ENCODE peak calls at places on chromosomes 6 and 20, in four cellular contexts. C is kidney, M is MM.1S, Q is left ventricle myocardium inferior. A is an unnamed sample.

GRCh38 chr20:59678286-59678685 is 73.9 kb downstream of the PHACTR3 start:
- DNase-seq in C (no peak), M (no peak), Q (no peak), A (no peak)

GRCh38 chr20:10002871-10003270 is 31.9 kb upstream of the ANKEF1 start:
- DNase-seq in C (no peak), M (no peak), Q (no peak), A (no peak)

GRCh38 chr6:15358579-15359327 is 112.9 kb downstream of the JARID2 start:
- DNase-seq in C (no peak), M (no peak), Q (no peak), A (no peak)

GRCh38 chr6:150243620-150244314 is 100.9 kb downstream of the PPP1R14C start:
- DNase-seq in C (no peak), M (no peak), Q (no peak), A (no peak)

GRCh38 chr6:57190140-57190539 is 18.0 kb downstream of the BAG2 start:
- DNase-seq in C (no peak), M (no peak), Q (no peak), A (no peak)

GRCh38 chr6:152380351-152380767 is 256.8 kb downstream of the SYNE1 start:
- DNase-seq in C (no peak), M (peak; percentile 35), Q (no peak), A (no peak)

GRCh38 chr20:23270427-23270911 is 80.1 kb upstream of the NXT1 start:
- DNase-seq in C (no peak), M (no peak), Q (no peak), A (no peak)

GRCh38 chr6:144528605-144529425 is 243.7 kb downstream of the UTRN start:
- DNase-seq in C (no peak), M (no peak), Q (no peak), A (no peak)

GRCh38 chr6:159595173-159595572 is 97.9 kb downstream of the SOD2 start:
- DNase-seq in C (no peak), M (no peak), Q (no peak), A (no peak)

GRCh38 chr6:834879-835278 is 141.9 kb upstream of the EXOC2 start:
- DNase-seq in C (no peak), M (no peak), Q (no peak), A (no peak)

GRCh38 chr6:162621246-162621645 is 106.3 kb downstream of the PRKN start:
- DNase-seq in C (no peak), M (no peak), Q (no peak), A (no peak)

GRCh38 chr6:14706378-14706929 is 539.4 kb upstream of the JARID2 start:
- DNase-seq in C (peak; percentile 71), M (no peak), Q (peak; percentile 64), A (peak; percentile 88)

GRCh38 chr6:111541720-111542065 is 58.7 kb upstream of the REV3L start:
- DNase-seq in C (no peak), M (no peak), Q (no peak), A (no peak)

GRCh38 chr6:150250826-150251225 is 108.0 kb downstream of the PPP1R14C start:
- DNase-seq in C (no peak), M (no peak), Q (no peak), A (no peak)

GRCh38 chr6:113067612-113068262 is 720.6 kb downstream of the RFPL4B start:
- DNase-seq in C (no peak), M (peak; percentile 14), Q (no peak), A (no peak)

GRCh38 chr6:151689499-151690201 is 117.8 kb upstream of the ESR1 start:
- DNase-seq in C (no peak), M (no peak), Q (no peak), A (no peak)

GRCh38 chr20:32365560-32365959 is 7.4 kb downstream of the ASXL1 start:
- DNase-seq in C (no peak), M (no peak), Q (no peak), A (no peak)

DNA sequence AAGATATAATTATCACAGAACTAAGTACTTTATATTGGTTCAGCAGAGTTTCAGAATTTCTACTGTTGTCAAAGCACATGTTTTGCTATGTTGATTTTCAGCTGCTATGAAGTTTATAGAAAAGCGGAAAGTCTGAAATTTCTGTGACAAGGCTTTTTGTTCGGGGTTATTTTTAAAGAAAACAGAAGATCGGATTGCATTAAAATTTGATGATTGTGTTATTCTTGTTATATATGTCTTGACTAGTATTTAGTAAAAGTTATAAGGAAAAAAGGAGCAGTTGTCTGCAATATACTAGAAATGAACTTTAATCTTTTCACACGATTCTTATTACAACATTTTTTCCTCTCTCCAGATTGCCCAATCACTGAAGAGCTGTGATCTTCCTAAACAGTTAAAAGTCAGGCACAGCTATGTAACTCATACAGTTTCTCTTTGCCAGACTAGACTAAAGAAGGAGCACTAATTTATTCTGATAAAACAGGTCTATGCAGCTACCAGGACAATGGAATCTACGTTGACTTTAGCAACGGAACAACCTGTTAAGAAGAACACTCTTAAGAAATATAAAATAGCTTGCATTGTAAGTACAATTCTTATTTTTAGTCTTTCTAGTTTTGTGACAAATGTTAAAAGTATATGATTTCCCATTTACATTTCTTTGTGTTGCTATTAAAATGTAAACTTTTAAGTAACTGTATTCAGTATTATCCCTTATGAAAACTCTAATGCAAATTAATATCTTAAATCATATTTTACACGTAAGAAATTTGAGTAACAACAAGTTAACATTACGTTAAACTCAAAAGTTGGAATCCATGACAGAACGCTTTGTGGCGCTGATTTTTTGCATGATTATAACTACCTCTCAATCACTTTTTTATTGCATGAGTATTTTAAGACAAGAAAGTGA is at the start of gene ENPP3:
- DNase-seq in C (no peak), M (no peak), Q (no peak), A (no peak)
- H3K4me3 ChIP-seq in C (peak within 1 kb of the TSS; percentile 48), M (no peak within 1 kb of the TSS), Q (no peak within 1 kb of the TSS), A (no peak within 1 kb of the TSS)

GRCh38 chr20:40690836-40691565 is 2.0 kb upstream of the MAFB start:
- DNase-seq in C (no peak), M (no peak), Q (no peak), A (no peak)

GRCh38 chr20:40689100-40689942 is at the start of gene MAFB:
- DNase-seq in C (peak; percentile 98), M (peak; percentile 90), Q (peak; percentile 95), A (peak; percentile 97)

GRCh38 chr20:40689943-40690835 is 1.2 kb upstream of the MAFB start:
- DNase-seq in C (peak; percentile 96), M (peak; percentile 90), Q (peak; percentile 93), A (peak; percentile 91)

GRCh38 chr20:40692240-40693011 is 3.4 kb upstream of the MAFB start:
- DNase-seq in C (no peak), M (no peak), Q (no peak), A (no peak)

DNA sequence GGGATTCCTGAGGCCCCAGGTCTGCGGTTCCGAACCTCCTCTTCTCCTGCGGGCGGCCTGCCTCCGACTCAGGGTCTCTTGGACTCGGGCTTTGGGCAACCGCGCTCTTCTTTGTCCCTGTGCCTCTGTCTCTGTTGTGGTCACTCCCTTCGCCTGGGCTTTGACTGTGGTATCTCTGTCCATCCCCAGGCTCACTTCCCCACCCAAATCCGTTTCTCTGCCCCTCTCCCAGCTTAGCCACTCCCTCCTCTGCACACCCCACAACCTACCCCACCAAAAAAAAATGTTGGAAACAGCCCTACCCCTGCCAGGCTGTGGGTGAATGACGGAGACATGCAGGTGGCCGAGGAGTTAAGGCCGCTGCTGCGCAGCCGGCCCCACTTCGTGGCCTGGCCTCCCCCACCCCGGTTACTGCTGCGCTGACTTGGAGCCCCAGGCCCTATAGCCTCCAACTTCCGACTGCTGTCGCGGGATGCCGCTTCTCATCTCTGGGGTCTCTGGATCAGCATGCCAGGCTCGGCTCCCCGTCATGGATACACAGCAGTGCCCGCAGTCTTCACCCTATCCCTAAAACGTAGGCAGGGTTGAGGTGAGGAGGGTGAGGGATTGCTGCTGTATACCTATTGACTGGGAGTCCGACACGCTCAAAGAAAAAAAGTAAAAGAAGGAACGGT is 2.7 kb upstream of the MAFB start:
- DNase-seq in C (peak; percentile 76), M (no peak), Q (no peak), A (no peak)
- H3K4me3 ChIP-seq in C (no peak overlapping the region), M (no peak overlapping the region), Q (peak overlapping the region; percentile 76), A (no peak overlapping the region)

GRCh38 chr20:63015665-63016361 is 9.0 kb upstream of the BHLHE23 start:
- DNase-seq in C (peak; percentile 50), M (no peak), Q (peak; percentile 2), A (no peak)

GRCh38 chr20:63016514-63017075 is 9.8 kb upstream of the BHLHE23 start:
- DNase-seq in C (peak; percentile 51), M (no peak), Q (peak; percentile 5), A (no peak)

GRCh38 chr20:63014287-63014686 is 7.5 kb upstream of the BHLHE23 start:
- DNase-seq in C (no peak), M (no peak), Q (no peak), A (no peak)

GRCh38 chr20:63014710-63015109 is 7.9 kb upstream of the BHLHE23 start:
- DNase-seq in C (no peak), M (no peak), Q (no peak), A (no peak)

GRCh38 chr20:63015147-63015664 is 8.4 kb upstream of the BHLHE23 start:
- DNase-seq in C (peak; percentile 54), M (no peak), Q (no peak), A (no peak)
- H3K4me3 ChIP-seq in C (no peak overlapping the region), M (no peak overlapping the region), Q (no peak overlapping the region), A (no peak overlapping the region)

GRCh38 chr6:128259036-128259734 is 261.2 kb downstream of the PTPRK start:
- DNase-seq in C (no peak), M (peak; percentile 56), Q (no peak), A (no peak)
- H3K4me3 ChIP-seq in C (peak overlapping the region; percentile 2), M (peak overlapping the region; percentile 50), Q (no peak overlapping the region), A (peak overlapping the region; percentile 36)

GRCh38 chr6:157603314-157603940 is 219.6 kb upstream of the SNX9 start:
- DNase-seq in C (no peak), M (no peak), Q (no peak), A (no peak)
- H3K4me3 ChIP-seq in C (no peak overlapping the region), M (no peak overlapping the region), Q (no peak overlapping the region), A (no peak overlapping the region)

GRCh38 chr20:63005240-63005861 is 1.4 kb downstream of the BHLHE23 start:
- DNase-seq in C (peak; percentile 71), M (no peak), Q (no peak), A (no peak)
- H3K4me3 ChIP-seq in C (no peak overlapping the region), M (no peak overlapping the region), Q (peak overlapping the region; percentile 52), A (no peak overlapping the region)

A was measured in heart left ventricle.